ENCODE peak calls at places on chromosomes 11 and 22, in four cellular contexts. E is neural crest cell, O is fibroblast of the aortic adventitia, Y is fibroblast of pulmonary artery. H is an unnamed sample.

GRCh38 chr11:36034572-36035331 is 90.9 kb downstream of the LDLRAD3 start:
- DNase-seq in E (no peak), O (peak), Y (peak), H (peak)

GRCh38 chr22:30606455-30607299 is at the start of gene TCN2:
- DNase-seq in E (peak), O (peak), Y (peak), H (peak)

GRCh38 chr11:128926000-128926399 is 16.7 kb downstream of the TP53AIP1 start:
- DNase-seq in E (no peak), O (no peak), Y (no peak), H (no peak)

GRCh38 chr22:35352214-35353111 is 28.4 kb upstream of the HMOX1 start:
- DNase-seq in E (peak), O (no peak), Y (no peak), H (no peak)

GRCh38 chr22:48949375-48950149 is 878.1 kb downstream of the BRD1 start:
- DNase-seq in E (no peak), O (no peak), Y (no peak), H (no peak)

GRCh38 chr22:43208703-43209522 is 22.0 kb upstream of the TTLL12 start:
- DNase-seq in E (no peak), O (no peak), Y (no peak), H (no peak)

GRCh38 chr11:120929664-120930154 is 94.2 kb upstream of the TBCEL start:
- DNase-seq in E (peak), O (peak), Y (peak), H (peak)

GRCh38 chr11:118899706-118900360 is 16.1 kb downstream of the CXCR5 start:
- DNase-seq in E (no peak), O (no peak), Y (no peak), H (no peak)

GRCh38 chr11:62922653-62923371 is 1.6 kb upstream of the CHRM1 start:
- DNase-seq in E (peak), O (no peak), Y (peak), H (no peak)

GRCh38 chr11:128250482-128250881 is 336.9 kb downstream of the ETS1 start:
- DNase-seq in E (no peak), O (no peak), Y (no peak), H (no peak)

GRCh38 chr11:123509737-123510578 is 79.9 kb downstream of the GRAMD1B start:
- DNase-seq in E (peak), O (peak), Y (peak), H (peak)

GRCh38 chr22:38953577-38954413 is 3.6 kb upstream of the APOBEC3A start:
- DNase-seq in E (no peak), O (no peak), Y (no peak), H (no peak)

GRCh38 chr11:134044514-134045284 is 24.2 kb upstream of the JAM3 start:
- DNase-seq in E (no peak), O (no peak), Y (no peak), H (no peak)

GRCh38 chr11:12244156-12244555 is 133.2 kb upstream of the PARVA start:
- DNase-seq in E (no peak), O (no peak), Y (no peak), H (no peak)

GRCh38 chr11:20397281-20397680 is 9.8 kb downstream of the PRMT3 start:
- DNase-seq in E (no peak), O (peak), Y (peak), H (peak)

GRCh38 chr11:45919806-45920530 is 2.3 kb upstream of the PEX16 start:
- DNase-seq in E (no peak), O (no peak), Y (no peak), H (no peak)

GRCh38 chr11:45169310-45170072 is 23.1 kb downstream of the PRDM11 start:
- DNase-seq in E (no peak), O (peak), Y (no peak), H (peak)

GRCh38 chr22:50445071-50445879 is 29.6 kb downstream of the SBF1 start:
- DNase-seq in E (no peak), O (no peak), Y (no peak), H (no peak)

DNA sequence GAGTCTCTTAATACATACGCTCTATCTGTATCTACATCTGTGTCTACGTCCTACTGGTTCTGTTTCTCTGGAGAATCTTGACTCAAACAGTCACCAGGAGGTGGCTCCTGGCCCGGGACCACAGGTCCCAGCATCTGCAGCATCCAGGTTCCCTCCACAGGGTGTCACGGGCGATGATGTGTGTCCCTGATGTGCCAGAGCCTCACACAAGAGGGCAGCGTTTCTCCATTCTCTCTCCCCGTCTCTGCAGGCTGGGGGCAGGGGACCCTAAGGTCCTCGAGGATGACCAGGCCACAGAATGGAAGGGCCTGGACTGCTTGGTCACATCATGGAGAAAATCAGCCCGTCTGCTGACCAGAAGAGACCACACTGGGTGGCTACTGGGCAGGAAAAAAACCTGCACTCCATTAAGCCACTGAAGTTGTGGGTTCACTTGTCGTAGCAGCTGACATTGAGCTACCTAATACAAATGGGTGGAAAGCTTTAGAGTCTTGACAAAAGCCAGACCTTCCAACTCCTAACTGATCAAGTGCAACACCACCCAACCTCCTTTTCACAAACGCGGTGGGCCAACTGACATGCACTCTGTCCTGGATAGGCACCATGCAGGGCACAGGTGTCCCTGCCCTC is 392.5 kb downstream of the CTTN start:
- DNase-seq in E (no peak), O (no peak), Y (no peak), H (peak)
- TF ChIP-seq CTCF in E (no peak), O (no peak), Y (no peak), H (peak)

GRCh38 chr22:45968751-45969413 is 8.1 kb downstream of the WNT7B start:
- DNase-seq in E (no peak), O (peak), Y (peak), H (peak)

GRCh38 chr22:45969801-45970464 is 7.0 kb downstream of the WNT7B start:
- DNase-seq in E (no peak), O (no peak), Y (no peak), H (no peak)

GRCh38 chr22:45970709-45971388 is 6.1 kb downstream of the WNT7B start:
- DNase-seq in E (no peak), O (no peak), Y (no peak), H (peak)

GRCh38 chr22:45968003-45968650 is 8.8 kb downstream of the WNT7B start:
- DNase-seq in E (no peak), O (no peak), Y (no peak), H (peak)

GRCh38 chr22:45969414-45969799 is 7.6 kb downstream of the WNT7B start:
- DNase-seq in E (no peak), O (no peak), Y (peak), H (peak)
- TF ChIP-seq CTCF in E (no peak), O (no peak), Y (peak), H (no peak)

GRCh38 chr11:97964332-97965004 is 1056.3 kb upstream of the CNTN5 start:
- DNase-seq in E (no peak), O (no peak), Y (no peak), H (no peak)

GRCh38 chr11:97963528-97964331 is 1057.0 kb upstream of the CNTN5 start:
- DNase-seq in E (no peak), O (peak), Y (peak), H (peak)

GRCh38 chr11:97966901-97967300 is 1053.8 kb upstream of the CNTN5 start:
- DNase-seq in E (no peak), O (no peak), Y (no peak), H (no peak)

GRCh38 chr11:97965849-97966646 is 1054.7 kb upstream of the CNTN5 start:
- DNase-seq in E (no peak), O (peak), Y (peak), H (peak)

GRCh38 chr11:97968071-97968470 is 1052.7 kb upstream of the CNTN5 start:
- DNase-seq in E (no peak), O (no peak), Y (no peak), H (no peak)
- TF ChIP-seq CTCF in E (no peak), O (no peak), Y (no peak), H (no peak)

DNA sequence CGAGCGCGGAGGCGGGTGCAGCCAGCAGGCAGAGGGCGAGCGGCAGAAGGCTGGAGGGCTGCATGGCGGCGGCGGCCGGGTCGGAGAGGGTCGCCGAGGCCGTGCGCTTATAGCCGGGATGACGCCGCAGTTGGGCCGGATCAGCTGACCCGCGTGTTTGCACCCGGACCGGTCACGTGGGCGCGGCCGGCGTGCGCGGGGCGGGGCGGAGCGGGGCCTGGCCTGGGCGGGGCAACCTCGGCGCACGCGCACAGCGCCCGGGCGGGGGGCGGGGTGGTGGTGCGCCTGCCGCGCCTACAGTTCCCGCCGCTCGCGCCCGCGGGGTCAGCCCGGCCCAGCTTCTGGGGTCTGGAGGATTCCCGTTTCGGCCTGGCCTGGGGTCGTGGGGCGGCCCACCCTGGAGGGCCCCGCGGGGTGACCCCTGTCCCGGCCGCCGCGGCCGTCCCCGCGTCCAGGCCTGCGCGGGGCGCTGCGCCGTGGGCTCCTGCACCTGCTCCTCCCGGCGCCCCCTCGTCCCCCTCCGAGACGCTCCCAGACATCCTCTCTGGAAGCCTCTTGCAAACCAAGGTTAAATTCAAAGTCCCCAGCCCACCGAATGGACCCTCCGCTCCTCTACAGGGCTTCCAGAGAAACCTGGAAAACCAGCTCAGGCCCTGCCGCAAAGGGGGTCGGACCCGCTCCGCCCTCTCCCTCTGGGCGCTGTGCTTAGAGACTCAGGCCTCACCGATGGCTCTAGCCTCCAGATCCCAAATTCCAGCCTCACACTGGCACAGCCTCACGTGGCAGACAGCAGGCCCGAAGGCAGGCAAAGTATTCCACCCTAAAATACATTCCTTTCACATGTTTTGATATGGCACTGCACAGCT is at the start of gene CTSD:
- DNase-seq in E (peak), O (peak), Y (peak), H (peak)
- TF ChIP-seq CTCF in E (no peak), O (peak), Y (no peak), H (no peak)

GRCh38 chr22:32083814-32084213 is 40.8 kb downstream of the SLC5A1 start:
- DNase-seq in E (no peak), O (no peak), Y (no peak), H (no peak)

GRCh38 chr22:32082331-32082730 is 39.3 kb downstream of the SLC5A1 start:
- DNase-seq in E (no peak), O (no peak), Y (no peak), H (no peak)

GRCh38 chr22:32079110-32080089 is 36.3 kb downstream of the SLC5A1 start:
- DNase-seq in E (no peak), O (peak), Y (peak), H (peak)

GRCh38 chr22:32083000-32083399 is 39.9 kb downstream of the SLC5A1 start:
- DNase-seq in E (no peak), O (no peak), Y (no peak), H (no peak)

DNA sequence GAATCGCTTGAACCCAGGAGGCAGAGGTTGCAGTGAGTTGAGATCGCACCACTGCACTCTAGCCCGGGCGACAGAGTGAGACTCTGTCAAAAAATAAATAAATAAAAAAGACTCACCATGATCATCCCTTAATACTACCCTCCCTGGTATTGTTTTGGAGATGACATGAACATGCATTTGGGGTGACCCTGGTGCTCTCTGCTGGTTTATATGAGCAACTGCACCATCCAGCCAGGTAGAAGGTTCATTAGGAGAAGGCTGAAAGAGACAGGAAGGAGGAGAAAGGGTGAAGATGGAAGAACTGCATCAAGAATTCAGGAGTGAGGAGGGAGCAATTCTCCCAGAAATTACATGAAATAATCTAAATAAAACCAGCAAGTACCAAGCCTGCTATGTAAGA is 37.8 kb downstream of the SLC5A1 start:
- DNase-seq in E (no peak), O (peak), Y (peak), H (peak)
- TF ChIP-seq CTCF in E (peak), O (peak), Y (peak), H (peak)

DNA sequence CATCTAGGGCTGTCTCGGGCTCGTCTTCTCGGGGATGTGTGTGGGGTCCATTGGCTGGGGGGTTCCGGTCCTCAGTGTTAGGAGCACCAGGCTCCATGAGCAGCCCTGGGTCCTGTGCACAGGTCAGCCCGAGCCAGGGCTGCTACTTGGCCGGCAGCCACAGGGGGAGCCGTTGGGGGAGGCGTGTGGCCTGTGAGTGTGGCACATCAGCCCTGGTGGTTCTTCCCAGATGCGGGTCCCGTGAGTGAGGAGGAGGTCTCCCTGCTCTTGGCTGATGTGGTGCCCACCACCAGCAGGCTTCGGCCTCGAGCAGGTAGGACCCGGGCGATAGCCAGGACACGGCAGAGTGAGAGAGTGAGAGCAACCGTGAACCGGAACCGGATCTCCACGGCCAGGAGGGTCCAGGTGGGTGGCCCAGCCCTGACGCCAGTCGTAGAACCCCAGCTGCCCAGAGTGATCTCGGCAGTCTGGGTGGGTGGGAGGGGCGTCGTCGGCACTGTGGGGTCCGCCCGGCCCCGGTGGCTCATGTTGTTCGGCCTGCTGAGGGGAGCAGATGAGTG is 18.5 kb downstream of the IRF7 start:
- DNase-seq in E (no peak), O (no peak), Y (no peak), H (no peak)
- TF ChIP-seq CTCF in E (peak), O (no peak), Y (no peak), H (peak)

GRCh38 chr11:70503878-70504240 is 105.5 kb downstream of the CTTN start:
- DNase-seq in E (no peak), O (no peak), Y (no peak), H (no peak)
- TF ChIP-seq CTCF in E (peak), O (no peak), Y (no peak), H (peak)

GRCh38 chr11:82523141-82523540 is 210.5 kb downstream of the FAM181B start:
- DNase-seq in E (no peak), O (no peak), Y (no peak), H (no peak)
- TF ChIP-seq CTCF in E (peak), O (no peak), Y (no peak), H (no peak)